ENCODE peak calls at places on chromosomes 13 and 19, in nine cellular contexts. Z is naive thymus-derived CD4-positive, alpha-beta T cell; D is ACHN; S is HTR-8/SVneo; W is skeletal muscle cell; O is left ventricle myocardium inferior; V is mesothelial cell of epicardium; L is activated naive CD8-positive, alpha-beta T cell treated with anti-CD3 and anti-CD28 coated beads for 36 hours; U is iris pigment epithelial cell. B is an unnamed sample.

GRCh38 chr19:53086949-53087348 is 16.3 kb downstream of the ZNF160 start:
- DNase-seq in W (peak), V (no peak), O (peak), L (no peak), U (peak), D (no peak), S (no peak), Z (no peak), B (no peak)

GRCh38 chr19:32652893-32653625 is 21.9 kb downstream of the ANKRD27 start:
- DNase-seq in O (peak), L (no peak), U (peak), W (no peak), S (no peak), Z (no peak), V (no peak), D (no peak), B (peak)

GRCh38 chr19:5113101-5113557 is 144.2 kb downstream of the KDM4B start:
- DNase-seq in S (peak), O (no peak), L (no peak), U (peak), W (no peak), V (no peak), Z (no peak), D (no peak), B (peak)

GRCh38 chr13:74052402-74052928 is 81.7 kb downstream of the KLF12 start:
- DNase-seq in Z (no peak), V (no peak), L (no peak), S (no peak), W (no peak), D (no peak), U (no peak), O (no peak), B (peak)

GRCh38 chr13:21322988-21323387 is 136.1 kb downstream of the ZDHHC20 start:
- DNase-seq in U (no peak), V (no peak), Z (no peak), O (no peak), D (no peak), S (no peak), W (no peak), L (no peak), B (no peak)

GRCh38 chr13:26785845-26786630 is 25.5 kb upstream of the GPR12 start:
- DNase-seq in Z (peak), U (no peak), S (no peak), D (no peak), V (no peak), L (peak), O (no peak), W (no peak), B (no peak)

GRCh38 chr19:7987084-7987768 is 18.2 kb downstream of the ELAVL1 start:
- DNase-seq in Z (no peak), L (no peak), U (no peak), V (no peak), W (no peak), S (no peak), D (no peak), O (no peak), B (no peak)

GRCh38 chr13:100483836-100484381 is 104.7 kb downstream of the GGACT start:
- DNase-seq in Z (no peak), L (no peak), U (no peak), D (no peak), O (no peak), W (no peak), V (no peak), S (no peak), B (no peak)

GRCh38 chr19:44539991-44540390 is 10.5 kb upstream of the CEACAM20 start:
- DNase-seq in W (no peak), V (no peak), S (no peak), O (no peak), U (no peak), L (no peak), D (no peak), Z (no peak), B (no peak)

GRCh38 chr19:13056052-13056660 is 46.5 kb downstream of the LYL1 start:
- DNase-seq in S (peak), O (peak), D (peak), V (peak), Z (no peak), L (no peak), W (peak), U (peak), B (peak)

GRCh38 chr13:77207943-77208342 is 119.0 kb downstream of the MYCBP2 start:
- DNase-seq in W (peak), V (no peak), L (no peak), O (no peak), D (no peak), U (peak), S (no peak), Z (no peak), B (no peak)

GRCh38 chr13:51066091-51066831 is 44.8 kb downstream of the C13orf42 start:
- DNase-seq in S (peak), O (no peak), L (no peak), W (no peak), D (no peak), U (peak), V (no peak), Z (no peak), B (peak)

GRCh38 chr19:17086129-17086528 is 10.6 kb downstream of the MYO9B start:
- DNase-seq in Z (no peak), O (no peak), V (no peak), L (no peak), D (no peak), W (no peak), S (no peak), U (no peak), B (no peak)

GRCh38 chr19:43735957-43736356 is 18.8 kb downstream of the SMG9 start:
- DNase-seq in O (no peak), L (no peak), S (no peak), Z (no peak), D (no peak), W (no peak), V (no peak), U (peak), B (no peak)

GRCh38 chr19:33125929-33126388 is 6.0 kb upstream of the WDR88 start:
- DNase-seq in W (peak), O (no peak), V (no peak), L (peak), Z (peak), S (peak), D (peak), U (peak), B (peak)

GRCh38 chr13:50227356-50227755 is 212.1 kb downstream of the KCNRG start:
- DNase-seq in S (no peak), W (no peak), Z (no peak), D (no peak), V (no peak), U (no peak), O (no peak), L (peak), B (no peak)

GRCh38 chr13:24511019-24511823 is 1.4 kb downstream of the PARP4 start:
- DNase-seq in W (peak), U (peak), D (peak), L (peak), Z (no peak), O (no peak), S (peak), V (no peak), B (peak)

GRCh38 chr13:64276232-64276631 is 2860.6 kb upstream of the PCDH20 start:
- DNase-seq in V (no peak), S (no peak), O (no peak), D (no peak), L (no peak), W (no peak), Z (no peak), U (no peak), B (no peak)

GRCh38 chr13:37068962-37069361 is 9.5 kb upstream of the SUPT20H start:
- DNase-seq in S (no peak), Z (no peak), V (no peak), U (peak), L (no peak), O (no peak), W (no peak), D (peak), B (peak)

GRCh38 chr19:51198641-51199040 is 26.2 kb upstream of the CD33 start:
- DNase-seq in V (no peak), S (no peak), D (no peak), Z (no peak), L (no peak), O (no peak), W (no peak), U (no peak), B (no peak)

GRCh38 chr19:19459707-19460251 is 54.3 kb downstream of the GATAD2A start:
- DNase-seq in Z (no peak), D (no peak), W (peak), U (peak), V (no peak), S (no peak), L (peak), O (peak), B (no peak)

GRCh38 chr19:771332-771785 is 20.4 kb downstream of the MISP start:
- DNase-seq in W (no peak), V (no peak), S (no peak), U (peak), L (peak), O (no peak), D (peak), Z (no peak), B (no peak)

GRCh38 chr19:1911995-1912394 is 6.8 kb downstream of the ADAT3 start:
- DNase-seq in O (no peak), U (no peak), V (no peak), L (no peak), W (no peak), Z (no peak), D (no peak), S (no peak), B (no peak)

GRCh38 chr13:27953671-27954405 is 15.3 kb downstream of the CDX2 start:
- DNase-seq in L (peak), S (peak), V (peak), O (peak), W (no peak), Z (peak), U (peak), D (peak), B (peak)

GRCh38 chr19:22807061-22807835 is 23.3 kb upstream of the ZNF99 start:
- DNase-seq in U (no peak), V (no peak), L (no peak), D (no peak), O (no peak), Z (no peak), S (no peak), W (no peak), B (no peak)

GRCh38 chr19:982567-983170 is 1.5 kb upstream of the WDR18 start:
- DNase-seq in L (peak), Z (peak), W (no peak), D (peak), S (peak), U (peak), V (peak), O (peak), B (no peak)

GRCh38 chr13:37132211-37132610 is 26.7 kb upstream of the CSNK1A1L start:
- DNase-seq in O (no peak), U (peak), V (no peak), L (no peak), S (no peak), D (no peak), W (no peak), Z (no peak), B (no peak)

GRCh38 chr19:52936151-52936957 is 13.1 kb upstream of the ZNF888 start:
- DNase-seq in V (no peak), W (no peak), D (no peak), Z (no peak), U (no peak), L (no peak), O (no peak), S (no peak), B (peak)

GRCh38 chr19:17665058-17665457 is 23.1 kb downstream of the UNC13A start:
- DNase-seq in Z (no peak), S (no peak), L (no peak), D (no peak), W (no peak), O (no peak), V (no peak), U (no peak), B (no peak)

GRCh38 chr13:34803756-34804155 is 138.3 kb upstream of the NBEA start:
- DNase-seq in V (no peak), U (no peak), D (no peak), Z (no peak), L (no peak), O (no peak), S (no peak), W (no peak), B (no peak)

GRCh38 chr19:46472592-46472991 is 1.2 kb upstream of the PNMA8A start:
- DNase-seq in Z (no peak), L (no peak), W (no peak), S (no peak), O (no peak), U (no peak), V (no peak), D (no peak), B (no peak)

GRCh38 chr19:6947745-6948144 is 60.4 kb downstream of the ADGRE1 start:
- DNase-seq in W (peak), Z (no peak), S (peak), V (no peak), U (peak), O (no peak), L (peak), D (peak), B (peak)

GRCh38 chr19:8238251-8238650 is 29.1 kb downstream of the CERS4 start:
- DNase-seq in U (no peak), D (no peak), V (no peak), L (no peak), O (no peak), W (no peak), Z (no peak), S (no peak), B (no peak)

GRCh38 chr13:19587635-19588300 is 26.4 kb upstream of the TPTE2 start:
- DNase-seq in Z (no peak), O (no peak), L (peak), U (peak), S (no peak), D (peak), V (no peak), W (no peak), B (peak)

GRCh38 chr19:5054551-5055456 is 85.9 kb downstream of the KDM4B start:
- DNase-seq in U (no peak), W (no peak), D (no peak), V (no peak), L (no peak), O (peak), Z (no peak), S (no peak), B (no peak)

GRCh38 chr19:5434970-5435641 is 20.1 kb upstream of the ZNRF4 start:
- DNase-seq in O (no peak), W (peak), L (peak), S (peak), V (no peak), U (peak), D (peak), Z (no peak), B (peak)

B was measured in renal cortical epithelial cell.